ENCODE peak calls at places on chromosome 22, in eight cellular contexts. N, E, M, T, C, H, K and L are unnamed samples.

GRCh38 chr22:36589856-36590255 is 60.9 kb upstream of the EIF3D start:
- DNase-seq in T (no peak), E (no peak), C (no peak), K (no peak), M (no peak), H (no peak), N (no peak), L (no peak)

GRCh38 chr22:44707752-44708151 is 5.7 kb downstream of the PRR5 start:
- DNase-seq in K (no peak), C (no peak), H (no peak), E (no peak), T (no peak), M (no peak), N (no peak), L (no peak)

GRCh38 chr22:43226368-43226979 is 39.5 kb upstream of the TTLL12 start:
- DNase-seq in H (no peak), E (no peak), T (no peak), K (peak), C (no peak), N (no peak), M (no peak), L (no peak)

GRCh38 chr22:46065733-46066454 is 84.4 kb upstream of the PPARA start:
- DNase-seq in E (no peak), K (no peak), T (no peak), C (no peak), N (no peak), M (no peak), H (no peak), L (no peak)

GRCh38 chr22:31296258-31296657 is 4.0 kb upstream of the PIK3IP1 start:
- DNase-seq in N (no peak), M (no peak), E (no peak), C (no peak), T (no peak), K (no peak), H (no peak), L (no peak)

GRCh38 chr22:30325065-30325720 is 1.5 kb downstream of the TBC1D10A start:
- DNase-seq in C (peak), K (peak), E (no peak), T (no peak), M (no peak), H (no peak), N (peak), L (no peak)

GRCh38 chr22:19530751-19531150 is 6.5 kb upstream of the CLDN5 start:
- DNase-seq in N (peak), E (no peak), C (no peak), K (no peak), H (no peak), M (no peak), T (no peak), L (no peak)

GRCh38 chr22:28935713-28936112 is 52.3 kb downstream of the ZNRF3 start:
- DNase-seq in C (no peak), H (no peak), M (no peak), K (peak), T (no peak), E (no peak), N (peak), L (no peak)

GRCh38 chr22:49765951-49766350 is 61.7 kb downstream of the BRD1 start:
- DNase-seq in T (no peak), M (no peak), K (no peak), C (no peak), E (no peak), H (no peak), N (peak), L (no peak)